ENCODE peak calls at places on chromosome 14, in five cellular contexts. X, D, W, S and P are unnamed samples.

GRCh38 chr14:103260629-103261124 is 73.4 kb upstream of the EIF5 start:
- DNase-seq in X (peak), D (no peak), W (peak), S (peak), P (no peak)

GRCh38 chr14:82528011-82528410 is 994.4 kb upstream of the SEL1L start:
- DNase-seq in S (no peak), W (no peak), X (no peak), D (no peak), P (no peak)

GRCh38 chr14:96501383-96501745 is 818 bp upstream of the PAPOLA start:
- DNase-seq in W (no peak), S (no peak), X (no peak), D (no peak), P (peak)

GRCh38 chr14:50231475-50232275 is at the start of gene SOS2:
- DNase-seq in S (peak), D (peak), W (peak), X (peak), P (peak)

GRCh38 chr14:100076133-100076532 is 10.9 kb downstream of the EVL start:
- DNase-seq in S (peak), X (no peak), D (peak), W (no peak), P (no peak)

GRCh38 chr14:59020382-59020781 is 168.1 kb upstream of the DAAM1 start:
- DNase-seq in D (no peak), S (peak), X (no peak), W (no peak), P (no peak)

GRCh38 chr14:68756071-68756481 is 36.8 kb downstream of the ZFP36L1 start:
- DNase-seq in X (no peak), W (no peak), S (no peak), D (no peak), P (no peak)

GRCh38 chr14:55673048-55673447 is 93.0 kb downstream of the KTN1 start:
- DNase-seq in X (no peak), S (no peak), D (no peak), W (no peak), P (no peak)

GRCh38 chr14:42671636-42672035 is 1065.0 kb downstream of the LRFN5 start:
- DNase-seq in S (no peak), X (no peak), D (no peak), W (no peak), P (no peak)

GRCh38 chr14:87131879-87132278 is 861.1 kb downstream of the GALC start:
- DNase-seq in W (no peak), S (no peak), D (no peak), X (no peak), P (no peak)

GRCh38 chr14:93744876-93745275 is 43.4 kb downstream of the PRIMA1 start:
- DNase-seq in X (no peak), D (no peak), S (no peak), W (no peak), P (no peak)
- H3K27ac ChIP-seq in X (peak), D (no peak), S (no peak), W (no peak), P (peak)

DNA sequence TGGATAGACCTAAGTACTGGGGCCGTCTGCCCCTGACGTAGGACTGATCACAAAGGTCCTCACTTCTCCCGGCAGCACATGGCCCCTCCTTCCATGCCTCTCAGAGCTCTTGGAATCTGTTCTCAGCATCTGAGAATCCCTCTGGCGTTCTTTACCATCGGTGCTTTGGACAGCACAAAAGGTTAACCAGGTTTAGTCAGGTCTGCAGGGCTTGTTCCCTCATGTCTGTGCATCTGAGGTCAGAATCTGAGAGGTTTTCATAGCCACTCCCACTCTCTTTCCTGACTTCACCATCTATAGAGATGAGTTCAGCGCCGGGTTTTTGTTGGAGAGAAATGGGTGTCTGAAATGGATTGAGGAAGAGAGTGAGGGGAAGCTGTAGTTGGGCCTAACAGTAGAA is 130.0 kb upstream of the ARHGAP5 start:
- DNase-seq in D (no peak), X (no peak), W (no peak), S (no peak), P (no peak)
- H3K27ac ChIP-seq in D (no peak), X (no peak), W (no peak), S (no peak), P (no peak)

GRCh38 chr14:105484069-105484996 is 2.4 kb upstream of the CRIP1 start:
- DNase-seq in W (no peak), S (peak), D (no peak), X (no peak), P (no peak)
- H3K27ac ChIP-seq in W (no peak), S (peak), D (no peak), X (peak), P (no peak)

DNA sequence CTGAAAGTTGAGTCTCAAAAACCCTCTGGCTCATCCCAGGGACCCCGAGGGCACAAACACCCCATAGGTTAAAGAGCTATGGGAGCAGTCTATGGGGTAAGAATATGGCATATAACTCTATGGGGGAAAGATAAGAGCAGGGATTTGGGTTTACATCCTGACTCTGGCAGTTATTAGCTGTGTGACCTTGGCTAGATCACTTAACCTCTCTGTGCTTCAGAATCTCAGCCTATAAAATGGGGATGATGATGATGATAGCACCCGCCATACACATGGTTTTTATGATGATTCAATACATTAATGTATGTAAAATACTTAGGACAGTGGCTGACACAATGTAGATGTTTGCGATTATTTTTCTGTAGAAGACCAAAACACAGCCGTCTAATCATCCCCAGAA is 26.2 kb downstream of the IRF2BPL start:
- DNase-seq in W (no peak), S (no peak), X (no peak), D (no peak), P (no peak)
- H3K27ac ChIP-seq in W (no peak), S (no peak), X (no peak), D (no peak), P (no peak)

GRCh38 chr14:70624972-70625371 is 16.7 kb upstream of the TTC9 start:
- DNase-seq in W (no peak), X (no peak), D (no peak), S (no peak), P (no peak)
- H3K27ac ChIP-seq in W (no peak), X (no peak), D (no peak), S (no peak), P (no peak)

GRCh38 chr14:91327661-91328312 is 83.3 kb upstream of the GPR68 start:
- DNase-seq in W (no peak), X (no peak), S (no peak), D (no peak), P (no peak)
- H3K27ac ChIP-seq in W (no peak), X (no peak), S (no peak), D (no peak), P (no peak)

GRCh38 chr14:23358553-23359166 is 6.0 kb upstream of the SLC22A17 start:
- DNase-seq in W (no peak), D (no peak), X (no peak), S (no peak), P (no peak)
- H3K27ac ChIP-seq in W (no peak), D (no peak), X (no peak), S (no peak), P (peak)

DNA sequence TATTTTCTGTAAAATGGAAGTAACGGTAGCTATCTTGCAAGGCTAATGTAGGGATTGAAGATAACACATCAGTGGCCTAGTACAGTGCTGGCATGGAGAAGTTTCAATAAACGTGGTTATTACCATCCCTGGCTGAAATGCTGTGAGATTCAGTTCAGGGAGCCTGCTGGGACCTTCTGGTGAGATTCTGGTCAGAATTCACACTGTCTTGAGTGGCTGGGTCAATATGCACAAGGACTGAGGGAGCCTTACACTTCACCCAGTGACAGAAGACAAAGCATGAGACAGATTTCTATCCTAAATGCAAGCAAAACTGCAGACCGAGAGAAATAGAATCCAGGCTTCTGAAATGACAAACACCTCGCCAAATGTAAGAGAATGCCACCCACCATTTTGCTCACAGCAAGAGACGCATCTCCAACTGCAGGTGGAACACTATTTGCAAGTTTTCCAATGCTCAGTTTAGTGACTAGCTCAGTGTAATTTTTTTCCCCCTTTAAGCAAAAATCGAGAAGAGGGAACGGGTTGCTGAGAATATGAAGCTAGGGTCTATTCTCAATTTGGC is 201.5 kb downstream of the TTC7B start:
- DNase-seq in S (no peak), X (no peak), D (no peak), W (no peak), P (no peak)
- H3K27ac ChIP-seq in S (peak), X (no peak), D (no peak), W (no peak), P (no peak)

GRCh38 chr14:88804477-88804876 is 11.7 kb upstream of the EML5 start:
- DNase-seq in D (no peak), X (no peak), S (no peak), W (no peak), P (no peak)

GRCh38 chr14:88799522-88799921 is 6.8 kb upstream of the EML5 start:
- DNase-seq in X (no peak), S (no peak), W (no peak), D (no peak), P (no peak)

GRCh38 chr14:88802596-88802995 is 9.8 kb upstream of the EML5 start:
- DNase-seq in W (no peak), X (no peak), S (no peak), D (no peak), P (no peak)

GRCh38 chr14:88808359-88808758 is 15.6 kb upstream of the EML5 start:
- DNase-seq in X (no peak), S (no peak), D (no peak), W (no peak), P (no peak)

GRCh38 chr14:88804035-88804434 is 11.3 kb upstream of the EML5 start:
- DNase-seq in W (no peak), D (no peak), X (no peak), S (no peak), P (no peak)
- H3K27ac ChIP-seq in W (no peak), D (no peak), X (no peak), S (no peak), P (no peak)

GRCh38 chr14:22820731-22821130 is 5.5 kb upstream of the SLC7A7 start:
- DNase-seq in X (no peak), D (no peak), S (no peak), W (no peak), P (no peak)

GRCh38 chr14:22822017-22822618 is 6.9 kb upstream of the SLC7A7 start:
- DNase-seq in D (no peak), S (peak), X (no peak), W (no peak), P (no peak)

GRCh38 chr14:22821193-22822016 is 6.2 kb upstream of the SLC7A7 start:
- DNase-seq in W (no peak), S (peak), D (no peak), X (no peak), P (no peak)

GRCh38 chr14:22822619-22823551 is 6.8 kb upstream of the MRPL52 start:
- DNase-seq in X (peak), D (peak), S (peak), W (peak), P (peak)

DNA sequence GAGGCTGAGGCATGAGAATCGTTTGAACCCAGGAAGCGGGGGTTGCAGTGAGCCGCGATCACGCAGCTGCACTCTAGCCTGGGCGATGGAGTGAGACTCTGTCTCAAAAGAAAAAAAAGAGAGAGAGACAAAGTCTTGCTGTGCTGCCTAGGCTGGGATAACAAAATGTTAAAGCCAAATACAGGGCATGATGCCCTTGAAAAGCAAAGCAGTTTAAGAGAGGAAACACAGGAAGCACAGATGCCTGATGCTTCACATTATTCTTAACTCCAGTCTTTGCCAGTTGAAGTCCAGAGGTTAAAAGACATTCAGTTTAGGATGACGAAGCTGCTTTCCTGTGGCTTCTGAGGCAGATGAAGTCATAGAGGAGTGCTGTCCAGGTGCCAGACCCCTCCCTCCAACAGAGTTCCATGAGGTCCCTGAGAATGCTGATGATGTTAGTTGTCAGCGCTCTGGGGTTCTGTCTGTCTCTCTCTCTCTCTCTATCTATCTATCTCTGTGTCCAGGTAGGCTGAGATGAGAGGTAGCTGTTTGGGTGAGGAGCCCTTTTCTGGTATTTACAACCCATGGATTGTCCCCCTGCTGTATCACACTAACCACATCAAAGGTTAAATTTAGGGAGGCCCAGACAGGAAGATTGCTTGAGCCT is 4.9 kb upstream of the MRPL52 start:
- DNase-seq in D (no peak), W (no peak), X (no peak), S (no peak), P (no peak)
- H3K27ac ChIP-seq in D (no peak), W (no peak), X (no peak), S (no peak), P (no peak)